ENCODE peak calls at places on chromosomes 16 and 17, in four cellular contexts. One of them, this sample, is unnamed.

GRCh38 chr17:61672140-61672539 is 81.1 kb upstream of the NACA2 start:
- DNase-seq in ovary: no peak
- DNase-seq in psoas muscle: no peak
- DNase-seq in Peyer's patch: no peak
- DNase-seq in this sample: no peak

GRCh38 chr16:22424161-22424937 is 49.9 kb upstream of the CDR2 start:
- DNase-seq in ovary: peak; percentile 70
- DNase-seq in psoas muscle: peak; percentile 85
- DNase-seq in Peyer's patch: no peak
- DNase-seq in this sample: peak; percentile 42

GRCh38 chr17:32914181-32914580 is 13.8 kb upstream of the TMEM98 start:
- DNase-seq in ovary: no peak
- DNase-seq in psoas muscle: no peak
- DNase-seq in Peyer's patch: no peak
- DNase-seq in this sample: no peak

GRCh38 chr17:2962729-2963128 is 100.7 kb downstream of the OR1D5 start:
- DNase-seq in ovary: no peak
- DNase-seq in psoas muscle: no peak
- DNase-seq in Peyer's patch: no peak
- DNase-seq in this sample: no peak

GRCh38 chr16:86293897-86294296 is 216.4 kb upstream of the FOXF1 start:
- DNase-seq in ovary: no peak
- DNase-seq in psoas muscle: no peak
- DNase-seq in Peyer's patch: peak; percentile 42
- DNase-seq in this sample: no peak

GRCh38 chr16:286491-287297 is 3.7 kb downstream of the PDIA2 start:
- DNase-seq in ovary: no peak
- DNase-seq in psoas muscle: peak; percentile 37
- DNase-seq in Peyer's patch: no peak
- DNase-seq in this sample: no peak

GRCh38 chr17:31112001-31112661 is 17.4 kb downstream of the NF1 start:
- DNase-seq in ovary: no peak
- DNase-seq in psoas muscle: no peak
- DNase-seq in Peyer's patch: no peak
- DNase-seq in this sample: no peak

GRCh38 chr16:89572042-89572441 is 3.5 kb upstream of the CPNE7 start:
- DNase-seq in ovary: no peak
- DNase-seq in psoas muscle: no peak
- DNase-seq in Peyer's patch: no peak
- DNase-seq in this sample: no peak

GRCh38 chr16:70159355-70160348 is 13.9 kb upstream of the CLEC18C start:
- DNase-seq in ovary: no peak
- DNase-seq in psoas muscle: no peak
- DNase-seq in Peyer's patch: no peak
- DNase-seq in this sample: no peak

GRCh38 chr16:12590409-12590808 is 213.3 kb downstream of the CPPED1 start:
- DNase-seq in ovary: no peak
- DNase-seq in psoas muscle: no peak
- DNase-seq in Peyer's patch: no peak
- DNase-seq in this sample: no peak

GRCh38 chr17:58783380-58783779 is 27.7 kb downstream of the PPM1E start:
- DNase-seq in ovary: no peak
- DNase-seq in psoas muscle: no peak
- DNase-seq in Peyer's patch: no peak
- DNase-seq in this sample: no peak

GRCh38 chr16:30894540-30895368 is 877 bp upstream of the BCL7C start:
- DNase-seq in ovary: no peak
- DNase-seq in psoas muscle: no peak
- DNase-seq in Peyer's patch: no peak
- DNase-seq in this sample: no peak

DNA sequence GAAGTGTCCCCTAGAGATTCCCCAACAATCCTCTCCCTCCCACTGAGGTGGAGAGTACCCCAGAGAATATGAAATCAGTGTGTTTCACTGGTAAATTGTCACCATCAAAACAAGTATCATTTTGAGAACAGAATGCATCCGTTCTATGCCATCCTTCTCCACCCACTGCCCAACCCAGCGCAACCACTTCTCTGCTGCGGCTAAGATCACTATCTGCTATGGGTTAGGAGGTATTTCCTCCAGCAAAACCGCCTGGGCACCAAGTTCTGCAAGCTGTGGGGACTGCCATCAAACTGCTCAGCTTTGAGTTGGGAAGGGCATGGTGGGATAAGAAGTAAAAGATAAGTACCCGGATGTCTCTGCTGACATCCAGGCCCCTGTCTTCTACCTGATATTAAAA is 24.4 kb downstream of the CNTNAP1 start:
- DNase-seq in ovary: no peak
- DNase-seq in psoas muscle: no peak
- DNase-seq in Peyer's patch: no peak
- DNase-seq in this sample: no peak
- H3K27ac ChIP-seq in ovary: no peak overlapping the region
- H3K27ac ChIP-seq in psoas muscle: no peak overlapping the region
- H3K27ac ChIP-seq in Peyer's patch: no peak overlapping the region
- H3K27ac ChIP-seq in this sample: no peak overlapping the region

DNA sequence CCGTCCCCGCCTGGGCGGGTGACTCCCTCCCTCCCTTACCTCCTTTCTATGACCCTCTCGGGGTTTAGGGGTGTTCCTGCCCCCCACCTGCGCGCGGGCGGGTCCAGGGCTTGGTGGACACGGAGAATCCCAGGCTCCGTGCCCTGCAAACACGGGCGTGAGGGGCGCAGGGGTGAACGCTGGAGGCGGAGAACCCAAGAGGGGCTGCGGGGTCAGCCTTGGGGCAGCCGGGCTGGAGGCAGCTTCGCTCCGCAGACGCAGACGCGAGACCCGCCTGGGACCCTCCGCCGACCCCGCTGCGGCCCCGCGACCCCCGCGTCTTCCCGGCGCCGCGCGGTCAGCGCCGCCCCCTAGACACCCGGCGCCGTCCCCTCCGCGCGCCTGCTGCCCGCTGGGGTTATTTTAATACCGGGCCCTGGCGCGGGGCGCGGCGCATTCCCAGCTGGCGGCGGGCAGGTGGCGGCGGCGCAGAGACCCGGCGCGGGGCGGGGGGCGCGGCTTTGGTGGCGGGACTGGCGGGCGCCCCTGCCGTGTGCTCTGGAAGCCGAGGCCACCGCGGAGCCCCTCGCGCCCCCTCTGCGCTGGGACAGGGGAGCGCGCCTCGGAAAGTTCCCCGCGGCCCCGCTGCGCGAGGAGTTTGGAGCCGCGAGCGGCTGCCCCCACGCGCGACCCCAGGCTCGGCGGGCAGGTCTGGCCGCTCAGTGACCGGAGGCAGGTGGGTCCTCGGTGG is at the start of gene UTS2R:
- DNase-seq in ovary: no peak
- DNase-seq in psoas muscle: peak; percentile 54
- DNase-seq in Peyer's patch: peak; percentile 34
- DNase-seq in this sample: no peak
- H3K27me3 ChIP-seq in ovary: peaks cover 6% of the 10 kb centered on the region
- H3K27me3 ChIP-seq in psoas muscle: no peaks in the 10 kb centered on the region
- H3K27me3 ChIP-seq in Peyer's patch: no peaks in the 10 kb centered on the region
- H3K27me3 ChIP-seq in this sample: peaks cover 6% of the 10 kb centered on the region

GRCh38 chr16:28491080-28491969 is 549 bp downstream of the CLN3 start:
- DNase-seq in ovary: peak; percentile 69
- DNase-seq in psoas muscle: peak; percentile 70
- DNase-seq in Peyer's patch: no peak
- DNase-seq in this sample: no peak
- H3K27ac ChIP-seq in ovary: peak overlapping the region; percentile 45
- H3K27ac ChIP-seq in psoas muscle: peak overlapping the region; percentile 98
- H3K27ac ChIP-seq in Peyer's patch: peak overlapping the region; percentile 89
- H3K27ac ChIP-seq in this sample: peak overlapping the region; percentile 91

GRCh38 chr16:87687998-87688529 is 77.7 kb downstream of the KLHDC4 start:
- DNase-seq in ovary: no peak
- DNase-seq in psoas muscle: no peak
- DNase-seq in Peyer's patch: no peak
- DNase-seq in this sample: no peak
- H3K27me3 ChIP-seq in ovary: no peaks in the 10 kb centered on the region
- H3K27me3 ChIP-seq in psoas muscle: no peaks in the 10 kb centered on the region
- H3K27me3 ChIP-seq in Peyer's patch: no peaks in the 10 kb centered on the region
- H3K27me3 ChIP-seq in this sample: no peaks in the 10 kb centered on the region

GRCh38 chr16:3369073-3369472 is 13.4 kb downstream of the OR2C1 start:
- DNase-seq in ovary: no peak
- DNase-seq in psoas muscle: no peak
- DNase-seq in Peyer's patch: no peak
- DNase-seq in this sample: no peak

GRCh38 chr16:3362931-3363330 is 7.2 kb downstream of the OR2C1 start:
- DNase-seq in ovary: no peak
- DNase-seq in psoas muscle: no peak
- DNase-seq in Peyer's patch: no peak
- DNase-seq in this sample: no peak

GRCh38 chr16:3363793-3364192 is 8.1 kb downstream of the OR2C1 start:
- DNase-seq in ovary: no peak
- DNase-seq in psoas muscle: no peak
- DNase-seq in Peyer's patch: no peak
- DNase-seq in this sample: no peak

DNA sequence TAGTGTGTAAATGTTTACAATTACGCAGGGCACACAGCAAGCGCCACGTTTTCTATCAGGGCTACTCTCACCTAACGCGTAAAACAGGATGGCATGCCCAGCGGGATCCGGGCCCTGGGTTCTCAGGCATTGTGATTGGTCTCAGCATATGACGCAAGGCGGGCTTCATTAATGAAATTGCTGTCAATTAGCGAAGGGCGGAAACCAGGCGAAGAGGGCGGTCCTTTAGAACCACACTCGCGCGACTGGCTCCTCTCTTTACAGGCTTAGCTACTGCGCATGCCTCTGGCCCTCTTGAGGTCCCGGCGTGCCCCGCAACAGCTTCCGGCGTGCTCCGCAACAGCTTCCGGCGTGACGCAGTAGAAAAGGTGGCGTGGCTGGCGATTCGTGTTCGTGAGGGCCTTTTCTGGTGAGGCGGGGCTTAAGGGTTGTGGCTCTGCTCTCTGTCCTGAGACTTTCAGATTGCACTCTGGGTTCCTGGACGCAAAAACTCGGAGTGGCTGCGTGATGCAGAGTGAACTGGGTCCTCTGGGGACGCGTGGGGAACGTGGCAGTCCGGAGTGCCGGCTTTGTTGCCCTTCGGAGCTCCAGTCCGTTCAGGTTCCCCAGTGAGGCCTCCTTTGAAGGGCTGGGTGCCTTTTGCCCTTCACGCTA is 9.2 kb downstream of the OR2C1 start:
- DNase-seq in ovary: peak; percentile 90
- DNase-seq in psoas muscle: peak; percentile 91
- DNase-seq in Peyer's patch: peak; percentile 74
- DNase-seq in this sample: peak; percentile 83
- H3K27ac ChIP-seq in ovary: no peak overlapping the region
- H3K27ac ChIP-seq in psoas muscle: peak overlapping the region; percentile 85
- H3K27ac ChIP-seq in Peyer's patch: peak overlapping the region; percentile 72
- H3K27ac ChIP-seq in this sample: peak overlapping the region; percentile 56

GRCh38 chr17:63490858-63491400 is 14.1 kb downstream of the ACE start:
- DNase-seq in ovary: no peak
- DNase-seq in psoas muscle: no peak
- DNase-seq in Peyer's patch: no peak
- DNase-seq in this sample: no peak

GRCh38 chr17:63490321-63490720 is 13.5 kb downstream of the ACE start:
- DNase-seq in ovary: no peak
- DNase-seq in psoas muscle: no peak
- DNase-seq in Peyer's patch: no peak
- DNase-seq in this sample: no peak

GRCh38 chr17:63489291-63489690 is 12.4 kb downstream of the ACE start:
- DNase-seq in ovary: no peak
- DNase-seq in psoas muscle: no peak
- DNase-seq in Peyer's patch: no peak
- DNase-seq in this sample: no peak

GRCh38 chr17:63487014-63487339 is 10.1 kb downstream of the ACE start:
- DNase-seq in ovary: no peak
- DNase-seq in psoas muscle: no peak
- DNase-seq in Peyer's patch: no peak
- DNase-seq in this sample: no peak

DNA sequence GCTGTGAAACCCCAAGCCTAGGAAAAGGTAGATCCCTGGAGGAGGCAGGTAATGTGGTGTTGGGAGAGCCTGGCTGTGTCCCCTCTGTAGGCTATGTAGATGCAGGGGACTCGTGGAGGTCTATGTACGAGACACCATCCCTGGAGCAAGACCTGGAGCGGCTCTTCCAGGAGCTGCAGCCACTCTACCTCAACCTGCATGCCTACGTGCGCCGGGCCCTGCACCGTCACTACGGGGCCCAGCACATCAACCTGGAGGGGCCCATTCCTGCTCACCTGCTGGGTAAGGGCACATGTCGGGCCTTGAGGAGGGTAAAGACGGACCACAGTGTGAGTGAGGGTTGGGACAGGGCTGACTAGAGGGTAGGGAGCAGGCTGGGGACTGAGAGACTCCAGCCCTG is 12.0 kb downstream of the ACE start:
- DNase-seq in ovary: no peak
- DNase-seq in psoas muscle: no peak
- DNase-seq in Peyer's patch: no peak
- DNase-seq in this sample: no peak
- H3K27me3 ChIP-seq in ovary: no peaks in the 10 kb centered on the region
- H3K27me3 ChIP-seq in psoas muscle: no peaks in the 10 kb centered on the region
- H3K27me3 ChIP-seq in Peyer's patch: no peaks in the 10 kb centered on the region
- H3K27me3 ChIP-seq in this sample: no peaks in the 10 kb centered on the region

This sample was measured in right lobe of liver.